ENCODE peak calls at places on chromosomes 11 and 22, in four cellular contexts. Y, T, B and H are unnamed samples.

GRCh38 chr11:114398303-114398920 is 1.9 kb downstream of the C11orf71 start:
- DNase-seq in Y (no peak), T (no peak), B (no peak), H (no peak)

GRCh38 chr22:22843848-22844247 is 43.8 kb upstream of the IGLL5 start:
- DNase-seq in Y (no peak), T (no peak), B (no peak), H (no peak)

GRCh38 chr11:5042091-5042490 is 4.2 kb upstream of the OR52J3 start:
- DNase-seq in Y (no peak), T (no peak), B (no peak), H (no peak)

GRCh38 chr11:120123946-120124345 is 14.0 kb downstream of the TRIM29 start:
- DNase-seq in Y (no peak), T (no peak), B (no peak), H (no peak)

GRCh38 chr11:3905080-3905953 is 49.9 kb downstream of the STIM1 start:
- DNase-seq in Y (peak), T (peak), B (peak), H (peak)

GRCh38 chr11:122851366-122852011 is 13.2 kb downstream of the CRTAM start:
- DNase-seq in Y (no peak), T (no peak), B (no peak), H (no peak)

GRCh38 chr11:118406599-118407166 is 5.3 kb downstream of the ATP5MG start:
- DNase-seq in Y (no peak), T (no peak), B (peak), H (peak)

GRCh38 chr11:26551186-26551801 is 20.8 kb downstream of the MUC15 start:
- DNase-seq in Y (no peak), T (no peak), B (peak), H (peak)

GRCh38 chr11:30346068-30346688 is 23.3 kb downstream of the ARL14EP start:
- DNase-seq in Y (peak), T (peak), B (peak), H (peak)

GRCh38 chr22:19514831-19515565 is 9.2 kb downstream of the CLDN5 start:
- DNase-seq in Y (no peak), T (no peak), B (peak), H (peak)

GRCh38 chr11:121810291-121810690 is 305.7 kb downstream of the BLID start:
- DNase-seq in Y (no peak), T (peak), B (peak), H (peak)

GRCh38 chr11:12863605-12864121 is 145.5 kb upstream of the RASSF10 start:
- DNase-seq in Y (no peak), T (no peak), B (no peak), H (no peak)

GRCh38 chr11:44988111-44988510 is 37.4 kb upstream of the TP53I11 start:
- DNase-seq in Y (no peak), T (no peak), B (no peak), H (no peak)

GRCh38 chr11:75813622-75814039 is 1.4 kb upstream of the UVRAG start:
- DNase-seq in Y (peak), T (peak), B (peak), H (no peak)